ENCODE peak calls at places on chromosomes 7 and 10, in six cellular contexts. Z is SK-N-SH, S is H1, Y is IMR-90, O is HepG2, V is GM12878. G is an unnamed sample.

GRCh38 chr10:117987242-117987909 is 59.4 kb downstream of the RAB11FIP2 start:
- DNase-seq in O (no peak), V (no peak), Z (no peak), Y (peak; percentile 5), S (no peak), G (no peak)

GRCh38 chr10:113093188-113094113 is 143.4 kb downstream of the TCF7L2 start:
- DNase-seq in S (no peak), Z (no peak), Y (peak; percentile 77), O (peak; percentile 88), V (peak; percentile 8), G (no peak)

GRCh38 chr7:143892527-143893300 is 9.3 kb downstream of the TCAF1 start:
- DNase-seq in Z (no peak), S (no peak), V (peak; percentile 19), Y (peak; percentile 18), O (peak; percentile 68), G (no peak)

GRCh38 chr7:5282464-5283316 is at the start of gene SLC29A4:
- DNase-seq in Y (no peak), O (no peak), Z (peak; percentile 87), S (no peak), V (no peak), G (peak; percentile 55)

GRCh38 chr7:514651-515598 is 4.7 kb downstream of the PDGFA start:
- DNase-seq in O (no peak), S (no peak), V (no peak), Z (no peak), Y (no peak), G (peak; percentile 47)

GRCh38 chr7:157565201-157565626 is 228.4 kb downstream of the DNAJB6 start:
- DNase-seq in V (no peak), S (no peak), Z (no peak), Y (no peak), O (no peak), G (no peak)

GRCh38 chr10:75400769-75401568 is 595 bp downstream of the ZNF503 start:
- DNase-seq in Z (peak; percentile 78), S (no peak), V (no peak), O (no peak), Y (peak; percentile 56), G (peak; percentile 38)

GRCh38 chr10:34994565-34995142 is 95.5 kb downstream of the CUL2 start:
- DNase-seq in O (peak; percentile 79), S (peak; percentile 75), V (peak; percentile 38), Z (peak; percentile 72), Y (peak; percentile 76), G (peak; percentile 58)

GRCh38 chr7:145729701-145730100 is 386.9 kb upstream of the CNTNAP2 start:
- DNase-seq in S (no peak), Z (no peak), Y (no peak), V (no peak), O (no peak), G (no peak)

GRCh38 chr7:137026176-137026500 is 157.7 kb downstream of the CHRM2 start:
- DNase-seq in Y (no peak), S (no peak), V (no peak), O (no peak), Z (no peak), G (no peak)

GRCh38 chr10:5484205-5484604 is 15.2 kb downstream of the CALML5 start:
- DNase-seq in V (no peak), Y (peak; percentile 52), Z (no peak), O (no peak), S (no peak), G (no peak)

GRCh38 chr10:117486606-117487005 is 55.9 kb upstream of the EMX2 start:
- DNase-seq in V (no peak), O (no peak), Z (no peak), Y (no peak), S (no peak), G (no peak)

GRCh38 chr10:1631282-1631681 is 106.0 kb downstream of the ADARB2 start:
- DNase-seq in Y (no peak), Z (no peak), O (no peak), V (no peak), S (no peak), G (no peak)

GRCh38 chr10:132365102-132365501 is 31.9 kb upstream of the PWWP2B start:
- DNase-seq in V (no peak), O (no peak), S (no peak), Z (no peak), Y (no peak), G (no peak)

GRCh38 chr10:122282253-122282671 is 11.2 kb downstream of the BTBD16 start:
- DNase-seq in Z (no peak), O (no peak), Y (peak; percentile 45), S (no peak), V (no peak), G (no peak)

GRCh38 chr10:101817542-101818118 is 614 bp downstream of the OGA start:
- DNase-seq in O (no peak), S (no peak), Y (peak; percentile 95), Z (peak; percentile 37), V (no peak), G (peak; percentile 41)

GRCh38 chr7:151249732-151250072 is 1.2 kb upstream of the SMARCD3 start:
- DNase-seq in S (no peak), V (no peak), O (no peak), Z (peak; percentile 60), Y (peak; percentile 39), G (peak; percentile 59)

GRCh38 chr10:121926669-121927360 is 1.0 kb downstream of the ATE1 start:
- DNase-seq in O (no peak), Y (no peak), S (no peak), Z (no peak), V (no peak), G (no peak)

GRCh38 chr10:60943372-60944158 is 420 bp downstream of the RHOBTB1 start:
- DNase-seq in S (peak; percentile 43), Y (peak; percentile 40), O (peak; percentile 36), Z (peak; percentile 78), V (no peak), G (peak; percentile 69)

GRCh38 chr10:1152386-1153252 is 96.4 kb downstream of the WDR37 start:
- DNase-seq in S (no peak), Y (no peak), Z (no peak), O (no peak), V (no peak), G (no peak)

GRCh38 chr7:85023066-85023687 is 163.7 kb downstream of the SEMA3D start:
- DNase-seq in Y (peak; percentile 58), V (no peak), S (no peak), Z (no peak), O (peak; percentile 21), G (peak; percentile 34)

GRCh38 chr7:156034397-156034796 is 222.1 kb upstream of the SHH start:
- DNase-seq in Z (no peak), V (peak; percentile 55), Y (no peak), S (no peak), O (no peak), G (no peak)

GRCh38 chr10:49187950-49188761 is at the start of gene TMEM273:
- DNase-seq in Y (no peak), Z (no peak), V (peak; percentile 73), O (no peak), S (no peak), G (peak; percentile 86)

GRCh38 chr7:131633342-131633843 is 77.0 kb upstream of the PODXL start:
- DNase-seq in S (no peak), V (no peak), Y (peak; percentile 74), O (no peak), Z (no peak), G (no peak)

GRCh38 chr7:55641273-55641691 is 69.0 kb upstream of the VOPP1 start:
- DNase-seq in Y (peak; percentile 76), S (peak; percentile 13), O (peak; percentile 71), V (peak; percentile 65), Z (peak; percentile 66), G (peak; percentile 68)

DNA sequence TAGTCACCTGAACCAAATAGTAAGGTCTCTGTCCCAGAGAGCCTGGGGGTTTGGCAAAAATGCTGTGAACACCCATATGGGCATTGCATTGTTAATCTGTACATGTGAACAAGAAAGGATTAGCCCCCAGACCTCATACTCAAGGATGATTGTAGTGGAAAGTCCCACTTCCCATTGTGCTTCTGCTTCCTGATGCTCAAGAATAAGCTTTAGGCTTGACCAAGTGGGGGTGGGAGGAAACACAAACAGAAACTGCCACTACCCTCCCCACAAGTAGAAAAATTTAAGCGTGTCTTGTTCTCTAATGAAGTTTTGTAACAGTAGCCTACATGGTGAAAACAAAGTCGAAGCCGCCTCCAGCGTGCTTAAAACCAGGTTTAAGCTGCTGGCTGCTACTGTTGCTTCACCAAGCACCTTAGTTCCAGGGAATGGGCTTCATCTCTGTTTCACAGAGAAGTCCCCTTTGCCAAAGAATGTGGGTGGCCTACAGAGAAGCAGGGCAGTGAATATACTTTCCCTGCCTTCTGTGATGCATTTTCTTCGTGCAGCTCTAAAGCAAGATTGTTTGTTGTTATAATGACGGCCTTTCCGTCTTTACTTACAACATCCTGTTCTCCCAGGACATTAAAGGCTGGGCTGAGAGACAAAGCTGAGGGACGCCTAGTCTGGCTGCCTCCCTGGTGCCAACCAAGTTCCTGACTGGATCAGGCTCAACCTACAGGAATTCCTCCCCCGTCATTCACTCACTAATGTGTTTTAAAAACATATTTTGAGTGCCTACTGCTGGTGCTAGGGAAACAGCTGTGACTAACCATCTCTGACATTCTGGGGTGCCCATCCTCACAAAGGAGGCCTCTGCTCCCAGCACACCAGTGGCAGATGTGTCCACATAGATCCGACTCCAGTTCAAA is 32.1 kb upstream of the CCSER2 start:
- DNase-seq in Z (no peak), O (no peak), S (no peak), V (no peak), Y (peak; percentile 98), G (no peak)
- H3K9ac ChIP-seq in Z (peak overlapping the region; percentile 55), O (no peak overlapping the region), S (peak overlapping the region; percentile 4), V (no peak overlapping the region), Y (peak overlapping the region; percentile 8), G (no peak overlapping the region)

DNA sequence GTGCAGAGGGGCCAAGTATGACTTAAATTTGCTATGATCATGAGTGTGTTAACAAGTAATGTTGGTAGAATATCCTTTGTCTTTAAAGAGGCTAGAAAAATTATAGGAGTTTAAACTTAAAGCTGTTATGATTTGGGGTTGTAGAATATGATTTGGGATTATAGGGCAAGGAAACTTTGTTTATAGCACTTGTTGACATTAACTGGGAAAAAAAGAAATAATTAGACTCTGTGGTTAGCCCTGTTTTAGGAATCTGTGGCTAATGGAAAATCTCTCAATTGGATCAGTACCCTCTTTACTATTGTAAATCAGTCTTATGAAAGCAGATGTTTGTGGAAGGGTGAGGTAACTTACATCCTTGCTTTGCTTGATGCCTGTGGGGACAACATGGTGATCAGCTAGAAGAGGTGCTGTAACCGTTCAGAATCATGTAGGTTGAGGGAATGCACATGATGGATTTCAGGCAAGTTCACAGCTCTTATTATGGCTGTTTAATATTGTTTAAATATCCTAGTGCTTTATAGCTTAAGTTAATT is 11.1 kb downstream of the ING3 start:
- DNase-seq in V (no peak), O (no peak), Y (peak; percentile 11), S (no peak), Z (no peak), G (no peak)
- TF ChIP-seq USF2 in V (no peak), O (no peak), Y (no peak), S (no peak), Z (no peak), G (no peak)

DNA sequence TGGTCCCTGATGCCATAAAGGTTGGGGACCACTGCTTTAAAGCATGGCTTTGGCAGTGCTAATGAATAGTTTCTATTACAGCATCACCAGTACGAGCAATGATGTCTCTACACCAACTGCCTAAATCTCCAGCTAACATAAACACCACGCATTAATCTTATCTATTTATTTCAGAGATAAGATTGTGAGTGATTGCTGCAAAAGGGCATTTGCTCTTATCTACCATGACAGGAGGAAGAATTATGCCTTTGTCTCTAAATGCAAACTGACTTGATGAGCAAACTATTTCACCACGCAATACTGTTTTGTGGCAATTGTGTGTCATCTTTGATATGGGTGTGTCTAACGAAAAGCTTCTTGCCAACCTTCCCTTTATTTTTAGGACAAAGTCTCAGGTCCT is 684.9 kb downstream of the SORCS1 start:
- DNase-seq in Y (no peak), Z (no peak), V (no peak), S (no peak), O (no peak), G (no peak)
- H3K9ac ChIP-seq in Y (no peak overlapping the region), Z (no peak overlapping the region), V (no peak overlapping the region), S (no peak overlapping the region), O (no peak overlapping the region), G (no peak overlapping the region)

GRCh38 chr7:107394301-107394700 is 75.6 kb upstream of the GPR22 start:
- DNase-seq in V (no peak), S (no peak), Y (no peak), O (no peak), Z (no peak), G (no peak)
- TF ChIP-seq USF2 in V (no peak), S (no peak), Y (no peak), O (no peak), Z (no peak), G (no peak)

G was measured in K562.